ENCODE peak calls at places on chromosomes 7 and 10, in five cellular contexts. K is body of pancreas; F is HTR-8/SVneo; G is T-helper 1 cell; C is activated CD8-positive, alpha-beta memory T cell treated with anti-CD3 and anti-CD28 coated beads for 48 hours. O is an unnamed sample.

GRCh38 chr7:149458235-149458634 is 2.6 kb downstream of the ZNF777 start:
- DNase-seq in G (no peak), F (no peak), C (no peak), K (no peak), O (peak)

GRCh38 chr7:155593455-155594162 is 47.2 kb upstream of the CNPY1 start:
- DNase-seq in K (no peak), F (no peak), C (no peak), G (no peak), O (no peak)

GRCh38 chr7:48101880-48102448 is 12.9 kb downstream of the UPP1 start:
- DNase-seq in C (no peak), K (no peak), G (no peak), F (no peak), O (no peak)

GRCh38 chr10:109851595-109851994 is 71.7 kb downstream of the XPNPEP1 start:
- DNase-seq in K (no peak), F (no peak), G (no peak), C (no peak), O (no peak)

GRCh38 chr7:82445226-82445625 is 1.6 kb upstream of the CACNA2D1 start:
- DNase-seq in F (no peak), C (no peak), G (no peak), K (no peak), O (no peak)

GRCh38 chr10:86195521-86195920 is 171.1 kb downstream of the GRID1 start:
- DNase-seq in G (no peak), K (no peak), F (no peak), C (no peak), O (no peak)

GRCh38 chr7:48274662-48275061 is 103.4 kb downstream of the ABCA13 start:
- DNase-seq in K (no peak), G (no peak), C (no peak), F (no peak), O (peak)

GRCh38 chr7:68833442-68833841 is 764.8 kb upstream of the AUTS2 start:
- DNase-seq in G (no peak), C (no peak), K (no peak), F (no peak), O (no peak)

GRCh38 chr10:133442967-133443924 is 10.5 kb upstream of the SCART1 start:
- DNase-seq in F (no peak), C (no peak), G (no peak), K (no peak), O (no peak)

GRCh38 chr10:99858849-99859248 is 76.4 kb downstream of the ABCC2 start:
- DNase-seq in F (no peak), C (no peak), K (no peak), G (no peak), O (no peak)

GRCh38 chr10:10542368-10542961 is 475.2 kb upstream of the CELF2 start:
- DNase-seq in K (no peak), G (no peak), F (no peak), C (no peak), O (no peak)

GRCh38 chr10:80487422-80487785 is 33.3 kb downstream of the TSPAN14 start:
- DNase-seq in K (peak), F (no peak), G (no peak), C (no peak), O (no peak)